ENCODE peak calls at places on chromosomes 7 and 10, in eight cellular contexts. One of them, this sample, is unnamed. For H3K9me3, the result is how much of the 10 kb centered on the place peaks cover.

GRCh38 chr7:28240466-28240865 is 59.9 kb upstream of the JAZF1 start:
- DNase-seq in HepG2: no peak
- DNase-seq in transverse colon: no peak
- DNase-seq in prostate gland: no peak
- DNase-seq in stomach: no peak
- DNase-seq in vagina: no peak
- DNase-seq in HCT116: no peak
- DNase-seq in K562: no peak
- DNase-seq in this sample: no peak

GRCh38 chr10:59877191-59877671 is 29.1 kb downstream of the CCDC6 start:
- DNase-seq in HepG2: no peak
- DNase-seq in transverse colon: no peak
- DNase-seq in prostate gland: no peak
- DNase-seq in stomach: no peak
- DNase-seq in vagina: no peak
- DNase-seq in HCT116: no peak
- DNase-seq in K562: no peak
- DNase-seq in this sample: no peak

GRCh38 chr7:17097668-17098297 is 200.7 kb upstream of the AHR start:
- DNase-seq in HepG2: no peak
- DNase-seq in transverse colon: no peak
- DNase-seq in prostate gland: no peak
- DNase-seq in stomach: no peak
- DNase-seq in vagina: no peak
- DNase-seq in HCT116: no peak
- DNase-seq in K562: no peak
- DNase-seq in this sample: no peak

GRCh38 chr7:28528899-28529298 is 116.6 kb downstream of the CREB5 start:
- DNase-seq in HepG2: no peak
- DNase-seq in transverse colon: no peak
- DNase-seq in prostate gland: no peak
- DNase-seq in stomach: no peak
- DNase-seq in vagina: no peak
- DNase-seq in HCT116: no peak
- DNase-seq in K562: no peak
- DNase-seq in this sample: no peak

GRCh38 chr7:117479480-117480224 is at the start of gene CFTR:
- DNase-seq in HepG2: no peak
- DNase-seq in transverse colon: peak
- DNase-seq in prostate gland: peak
- DNase-seq in stomach: peak
- DNase-seq in vagina: no peak
- DNase-seq in HCT116: no peak
- DNase-seq in K562: no peak
- DNase-seq in this sample: no peak

GRCh38 chr10:87734987-87735827 is 75.5 kb downstream of the PAPSS2 start:
- DNase-seq in HepG2: peak
- DNase-seq in transverse colon: no peak
- DNase-seq in prostate gland: no peak
- DNase-seq in stomach: no peak
- DNase-seq in vagina: no peak
- DNase-seq in HCT116: peak
- DNase-seq in K562: peak
- DNase-seq in this sample: no peak

GRCh38 chr7:138247568-138248328 is 171.5 kb downstream of the AKR1D1 start:
- DNase-seq in HepG2: no peak
- DNase-seq in transverse colon: no peak
- DNase-seq in prostate gland: no peak
- DNase-seq in stomach: no peak
- DNase-seq in vagina: no peak
- DNase-seq in HCT116: no peak
- DNase-seq in K562: no peak
- DNase-seq in this sample: no peak

GRCh38 chr10:94219829-94220228 is 142.9 kb downstream of the NOC3L start:
- DNase-seq in HepG2: no peak
- DNase-seq in transverse colon: no peak
- DNase-seq in prostate gland: no peak
- DNase-seq in stomach: no peak
- DNase-seq in vagina: no peak
- DNase-seq in HCT116: no peak
- DNase-seq in K562: no peak
- DNase-seq in this sample: no peak

GRCh38 chr7:101957733-101958525 is 140.5 kb downstream of the CUX1 start:
- DNase-seq in HepG2: no peak
- DNase-seq in transverse colon: no peak
- DNase-seq in prostate gland: no peak
- DNase-seq in stomach: no peak
- DNase-seq in vagina: no peak
- DNase-seq in HCT116: no peak
- DNase-seq in K562: no peak
- DNase-seq in this sample: no peak

GRCh38 chr7:63113713-63114285 is 884.9 kb upstream of the ZNF722 start:
- DNase-seq in HepG2: no peak
- DNase-seq in transverse colon: no peak
- DNase-seq in prostate gland: no peak
- DNase-seq in stomach: no peak
- DNase-seq in vagina: no peak
- DNase-seq in HCT116: no peak
- DNase-seq in K562: no peak
- DNase-seq in this sample: no peak

GRCh38 chr7:63112764-63113712 is 885.6 kb upstream of the ZNF722 start:
- DNase-seq in HepG2: no peak
- DNase-seq in transverse colon: no peak
- DNase-seq in prostate gland: no peak
- DNase-seq in stomach: no peak
- DNase-seq in vagina: no peak
- DNase-seq in HCT116: no peak
- DNase-seq in K562: no peak
- DNase-seq in this sample: no peak

GRCh38 chr7:63114371-63114985 is 884.2 kb upstream of the ZNF722 start:
- DNase-seq in HepG2: no peak
- DNase-seq in transverse colon: no peak
- DNase-seq in prostate gland: no peak
- DNase-seq in stomach: no peak
- DNase-seq in vagina: no peak
- DNase-seq in HCT116: no peak
- DNase-seq in K562: no peak
- DNase-seq in this sample: no peak
- H3K9me3 ChIP-seq in HepG2: half or more
- H3K9me3 ChIP-seq in transverse colon: under half
- H3K9me3 ChIP-seq in prostate gland: under half
- H3K9me3 ChIP-seq in stomach: under half
- H3K9me3 ChIP-seq in vagina: under half
- H3K9me3 ChIP-seq in HCT116: under half
- H3K9me3 ChIP-seq in K562: under half
- H3K9me3 ChIP-seq in this sample: under half

DNA sequence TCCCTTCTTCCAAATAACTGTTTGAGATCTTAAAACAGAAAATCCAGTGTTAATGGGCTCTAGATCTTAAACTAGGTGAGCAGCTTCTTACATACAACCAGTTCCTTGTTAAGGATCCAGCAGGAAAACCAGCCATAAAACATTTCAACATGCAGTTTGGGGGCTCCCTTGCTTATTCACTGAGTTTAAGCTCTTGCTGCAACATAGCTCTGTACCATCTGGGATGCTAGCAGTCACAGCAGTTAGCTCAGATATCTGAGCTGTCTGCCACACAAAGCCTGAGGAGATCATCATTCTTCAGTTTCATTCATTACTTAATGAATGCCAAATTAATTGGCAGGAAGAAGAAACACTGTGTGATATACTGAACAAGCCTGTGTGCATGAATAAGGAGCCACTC is 62.9 kb downstream of the PODXL start:
- DNase-seq in HepG2: no peak
- DNase-seq in transverse colon: no peak
- DNase-seq in prostate gland: no peak
- DNase-seq in stomach: no peak
- DNase-seq in vagina: no peak
- DNase-seq in HCT116: no peak
- DNase-seq in K562: no peak
- DNase-seq in this sample: no peak
- TF ChIP-seq POLR2A in HepG2: no peak
- TF ChIP-seq POLR2A in transverse colon: no peak
- TF ChIP-seq POLR2A in prostate gland: no peak
- TF ChIP-seq POLR2A in stomach: no peak
- TF ChIP-seq POLR2A in vagina: no peak
- TF ChIP-seq POLR2A in HCT116: no peak
- TF ChIP-seq POLR2A in K562: no peak
- TF ChIP-seq POLR2A in this sample: no peak

GRCh38 chr7:79421751-79422150 is 31.7 kb downstream of the MAGI2 start:
- DNase-seq in HepG2: no peak
- DNase-seq in transverse colon: no peak
- DNase-seq in prostate gland: no peak
- DNase-seq in stomach: no peak
- DNase-seq in vagina: no peak
- DNase-seq in HCT116: no peak
- DNase-seq in K562: no peak
- DNase-seq in this sample: no peak
- TF ChIP-seq POLR2AphosphoS5 in HepG2: no peak
- TF ChIP-seq POLR2AphosphoS5 in transverse colon: no peak
- TF ChIP-seq POLR2AphosphoS5 in prostate gland: no peak
- TF ChIP-seq POLR2AphosphoS5 in stomach: no peak
- TF ChIP-seq POLR2AphosphoS5 in vagina: no peak
- TF ChIP-seq POLR2AphosphoS5 in HCT116: no peak
- TF ChIP-seq POLR2AphosphoS5 in K562: no peak
- TF ChIP-seq POLR2AphosphoS5 in this sample: no peak

DNA sequence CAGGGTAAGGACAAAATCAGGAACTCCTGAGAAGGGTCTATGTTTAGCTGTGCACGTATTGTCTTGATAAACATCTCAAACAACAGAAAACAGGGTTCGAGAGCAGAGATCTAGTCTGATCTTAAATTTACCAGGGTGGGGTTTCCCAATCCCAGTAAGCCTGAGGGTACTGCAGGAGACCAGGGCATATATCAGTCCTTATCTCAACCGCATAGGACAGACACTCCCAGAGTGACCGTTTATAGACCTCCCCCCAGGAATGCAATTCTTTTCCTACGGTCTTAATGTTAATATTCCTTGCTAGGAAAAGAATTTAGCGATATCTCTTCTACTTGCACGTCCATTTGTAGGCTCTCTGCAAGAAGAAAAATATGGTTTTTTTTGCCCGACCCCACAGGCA is 35.5 kb downstream of the VIM start:
- DNase-seq in HepG2: no peak
- DNase-seq in transverse colon: no peak
- DNase-seq in prostate gland: no peak
- DNase-seq in stomach: no peak
- DNase-seq in vagina: no peak
- DNase-seq in HCT116: no peak
- DNase-seq in K562: no peak
- DNase-seq in this sample: no peak
- H3K9me3 ChIP-seq in HepG2: under half
- H3K9me3 ChIP-seq in transverse colon: under half
- H3K9me3 ChIP-seq in prostate gland: under half
- H3K9me3 ChIP-seq in stomach: under half
- H3K9me3 ChIP-seq in vagina: under half
- H3K9me3 ChIP-seq in HCT116: under half
- H3K9me3 ChIP-seq in K562: under half
- H3K9me3 ChIP-seq in this sample: under half